ENCODE peak calls at places on chromosome 7, in ten cellular contexts. A is tibial artery; W is uterus; V is SK-N-SH; X is mucosa of descending colon; Y is CD8-positive, alpha-beta memory T cell; T is SJSA1; C is colonic mucosa; G is HepG2; J is A549. O is an unnamed sample. For H3K9me3, the result is how much of the 10 kb centered on the place peaks cover.

GRCh38 chr7:17681965-17682364 is 258.3 kb downstream of the SNX13 start:
- DNase-seq in X (no peak), A (no peak), G (no peak), J (no peak), V (no peak), C (no peak), Y (no peak), T (no peak), W (no peak), O (no peak)

GRCh38 chr7:534959-535358 is 15.3 kb upstream of the PDGFA start:
- DNase-seq in C (no peak), J (no peak), G (no peak), X (no peak), T (no peak), Y (no peak), V (no peak), A (no peak), W (no peak), O (no peak)

GRCh38 chr7:66250711-66251110 is 45.6 kb downstream of the TPST1 start:
- DNase-seq in C (no peak), T (peak), J (peak), X (no peak), Y (no peak), W (no peak), V (no peak), G (peak), A (no peak), O (no peak)

GRCh38 chr7:40887099-40887498 is 752.3 kb downstream of the SUGCT start:
- DNase-seq in A (no peak), X (no peak), C (no peak), Y (no peak), V (no peak), G (no peak), T (no peak), W (no peak), J (no peak), O (no peak)

GRCh38 chr7:39827571-39827970 is 122.5 kb upstream of the CDK13 start:
- DNase-seq in W (no peak), V (no peak), C (no peak), T (no peak), Y (no peak), J (no peak), A (no peak), G (no peak), X (no peak), O (no peak)

GRCh38 chr7:124033807-124034753 is 1.2 kb upstream of the TMEM229A start:
- DNase-seq in T (no peak), A (no peak), J (no peak), W (no peak), X (no peak), V (peak), C (no peak), G (no peak), Y (no peak), O (no peak)

GRCh38 chr7:158120313-158120712 is 467.3 kb downstream of the PTPRN2 start:
- DNase-seq in C (no peak), Y (no peak), A (no peak), W (no peak), V (no peak), G (no peak), T (no peak), J (no peak), X (no peak), O (no peak)

GRCh38 chr7:58086871-58087535 is 637.0 kb downstream of the ZNF716 start:
- DNase-seq in J (no peak), G (no peak), W (peak), A (peak), X (peak), C (no peak), T (no peak), V (peak), Y (no peak), O (no peak)

GRCh38 chr7:27183682-27184341 is 1.2 kb downstream of the HOXA11 start:
- DNase-seq in W (peak), A (peak), V (peak), J (no peak), Y (no peak), T (peak), C (no peak), X (no peak), G (no peak), O (no peak)

GRCh38 chr7:140623995-140624902 is 16.4 kb downstream of the DENND2A start:
- DNase-seq in C (no peak), Y (no peak), V (no peak), X (no peak), G (no peak), J (no peak), A (peak), W (peak), T (peak), O (no peak)

GRCh38 chr7:12194426-12194825 is 16.7 kb upstream of the TMEM106B start:
- DNase-seq in A (no peak), V (no peak), C (no peak), T (no peak), G (no peak), Y (no peak), J (no peak), W (no peak), X (no peak), O (no peak)

GRCh38 chr7:105799677-105800076 is 76.7 kb downstream of the ATXN7L1 start:
- DNase-seq in G (no peak), W (no peak), J (no peak), T (no peak), A (no peak), X (no peak), V (no peak), C (no peak), Y (no peak), O (no peak)
- H3K9me3 ChIP-seq in G (under half), W (under half), J (under half), T (under half), A (under half), X (under half), V (under half), C (under half), Y (under half), O (under half)

GRCh38 chr7:138879356-138879755 is 81.4 kb upstream of the ATP6V0A4 start:
- DNase-seq in J (no peak), W (no peak), A (no peak), X (no peak), V (no peak), G (no peak), C (no peak), Y (no peak), T (no peak), O (no peak)
- H3K9me3 ChIP-seq in J (under half), W (under half), A (under half), X (under half), V (under half), G (under half), C (under half), Y (under half), T (under half), O (under half)

GRCh38 chr7:64359543-64359942 is 45.8 kb downstream of the ZNF736 start:
- DNase-seq in Y (no peak), X (no peak), J (no peak), A (no peak), T (no peak), G (no peak), C (no peak), V (no peak), W (no peak), O (no peak)
- H3K9me3 ChIP-seq in Y (under half), X (half or more), J (under half), A (half or more), T (under half), G (half or more), C (under half), V (under half), W (under half), O (under half)

DNA sequence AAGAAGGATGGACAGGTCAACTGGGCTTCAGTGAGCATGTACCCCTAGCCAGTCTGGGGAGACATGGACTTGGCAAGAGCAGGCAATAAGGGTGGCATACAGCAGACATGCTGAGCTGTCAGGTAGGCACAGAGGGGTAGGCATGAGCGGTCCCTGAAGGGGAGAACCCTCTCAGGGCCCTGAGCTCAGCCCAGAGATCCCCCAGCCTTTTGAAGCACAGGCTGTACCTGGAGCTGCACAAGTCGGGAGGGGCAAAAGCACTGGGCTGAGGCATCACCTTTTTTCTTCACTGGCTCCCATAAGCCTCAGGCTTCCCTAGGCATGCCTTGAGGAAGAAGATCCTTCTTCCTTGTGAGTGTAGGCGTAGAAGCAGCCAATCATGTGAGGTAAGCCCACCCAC is 42.3 kb downstream of the ZNF727 start:
- DNase-seq in Y (no peak), J (no peak), C (no peak), V (no peak), T (no peak), W (no peak), X (no peak), A (no peak), G (no peak), O (no peak)
- H3K9me3 ChIP-seq in Y (under half), J (under half), C (under half), V (under half), T (under half), W (under half), X (half or more), A (half or more), G (half or more), O (under half)